ENCODE peak calls at places on chromosomes 11 and 22, in nine cellular contexts. Y is stimulated activated CD4-positive, alpha-beta T cell treated with anti-CD3 and anti-CD28 coated beads, Interleukin-2, amount 100 ng/mL, for 24 hours; M is cardiac fibroblast; W is SK-MEL-5; V is IMR-90; Q is activated effector memory CD4-positive, alpha-beta T cell treated with anti-CD3 and anti-CD28 coated beads, Interleukin-2, amount 50 U/mL, for 16 hours; K is GM06990; E is fibroblast of pulmonary artery; G is naive thymus-derived CD8-positive, alpha-beta T cell. P is an unnamed sample.

GRCh38 chr22:36010913-36011312 is 17.7 kb downstream of the RBFOX2 start:
- DNase-seq in Q (no peak), Y (no peak), W (no peak), V (peak), M (peak), E (peak), G (no peak), K (no peak), P (no peak)

GRCh38 chr11:63595296-63595695 is 18.9 kb downstream of the PLAAT3 start:
- DNase-seq in Y (no peak), M (no peak), V (peak), E (no peak), W (peak), Q (no peak), K (no peak), G (no peak), P (no peak)

GRCh38 chr11:118247041-118247440 is 5.1 kb downstream of the MPZL3 start:
- DNase-seq in Y (no peak), Q (no peak), W (no peak), E (no peak), G (no peak), M (no peak), V (no peak), K (no peak), P (no peak)

GRCh38 chr11:35030716-35031213 is 108.2 kb upstream of the CD44 start:
- DNase-seq in K (peak), M (peak), E (peak), G (no peak), W (peak), V (peak), Q (peak), Y (no peak), P (no peak)

GRCh38 chr11:68287419-68287818 is 15.6 kb upstream of the C11orf24 start:
- DNase-seq in G (no peak), Q (no peak), M (no peak), V (no peak), E (no peak), K (no peak), W (no peak), Y (no peak), P (no peak)

GRCh38 chr22:27372969-27373670 is 428.4 kb downstream of the MN1 start:
- DNase-seq in V (no peak), E (no peak), K (no peak), G (no peak), W (peak), Q (no peak), Y (no peak), M (no peak), P (no peak)

GRCh38 chr22:35894464-35894878 is 134.2 kb downstream of the RBFOX2 start:
- DNase-seq in Y (no peak), V (no peak), W (no peak), G (no peak), M (peak), E (peak), K (no peak), Q (no peak), P (no peak)

GRCh38 chr11:6603287-6604080 is at the start of the genes ILK and RRP8:
- DNase-seq in G (peak), E (peak), W (peak), K (peak), Y (peak), V (peak), M (peak), Q (peak), P (peak)

GRCh38 chr11:9759519-9760179 is 95.8 kb downstream of the SWAP70 start:
- DNase-seq in G (peak), E (peak), Y (peak), W (peak), Q (peak), M (peak), K (peak), V (peak), P (peak)

GRCh38 chr22:28620244-28620922 is 59.3 kb downstream of the TTC28 start:
- DNase-seq in Y (no peak), Q (no peak), E (peak), G (no peak), V (no peak), W (no peak), M (peak), K (no peak), P (no peak)

GRCh38 chr11:114346709-114347141 is 50.5 kb downstream of the NNMT start:
- DNase-seq in V (no peak), Y (no peak), E (no peak), Q (no peak), W (no peak), G (no peak), M (no peak), K (no peak), P (peak)

GRCh38 chr11:57424802-57425564 is 1.9 kb downstream of the SLC43A3 start:
- DNase-seq in Y (peak), K (peak), E (peak), W (peak), G (peak), Q (peak), V (peak), M (peak), P (peak)

P was measured in CD4-positive, alpha-beta memory T cell.